ENCODE peak calls at places on chromosomes 12 and 14, in nine cellular contexts. V, X, H, M, J, W, S, N and P are unnamed samples.

GRCh38 chr14:59629384-59630158 is 53.0 kb upstream of the CCDC175 start:
- DNase-seq in H (no peak), M (no peak), S (no peak), W (no peak), N (no peak), X (no peak), J (no peak), V (no peak), P (no peak)

GRCh38 chr12:114355389-114356088 is 50.4 kb downstream of the TBX5 start:
- DNase-seq in N (peak; percentile 54), M (no peak), S (no peak), X (peak; percentile 58), H (no peak), V (no peak), J (no peak), W (no peak), P (no peak)

GRCh38 chr12:27290501-27291168 is 42.0 kb upstream of the BMAL2 start:
- DNase-seq in V (no peak), W (no peak), X (no peak), S (no peak), H (no peak), M (no peak), J (no peak), N (no peak), P (no peak)

GRCh38 chr14:29799718-29800117 is 127.9 kb downstream of the PRKD1 start:
- DNase-seq in V (no peak), J (no peak), X (no peak), M (no peak), S (no peak), W (no peak), N (no peak), H (peak; percentile 31), P (no peak)

GRCh38 chr12:67893003-67893402 is 96.2 kb upstream of the IFNG-AS1 start:
- DNase-seq in H (no peak), J (no peak), W (no peak), S (no peak), V (no peak), X (no peak), M (no peak), N (no peak), P (no peak)

GRCh38 chr12:8668441-8668840 is 5.8 kb upstream of the MFAP5 start:
- DNase-seq in J (no peak), S (no peak), X (no peak), W (no peak), H (no peak), N (no peak), M (no peak), V (no peak), P (no peak)

GRCh38 chr12:94263011-94263786 is 114.8 kb downstream of the PLXNC1 start:
- DNase-seq in H (peak; percentile 43), X (no peak), N (no peak), V (peak; percentile 5), M (no peak), J (no peak), W (no peak), S (no peak), P (no peak)

GRCh38 chr12:106183735-106184134 is 45.0 kb upstream of the NUAK1 start:
- DNase-seq in H (no peak), X (no peak), J (no peak), N (no peak), V (no peak), S (no peak), M (no peak), W (no peak), P (no peak)

GRCh38 chr12:112011685-112012084 is 1.3 kb downstream of the TMEM116 start:
- DNase-seq in M (no peak), N (no peak), W (no peak), V (no peak), S (no peak), J (no peak), X (no peak), H (no peak), P (no peak)

GRCh38 chr12:123519151-123520001 is 14.1 kb downstream of the RILPL1 start:
- DNase-seq in V (peak; percentile 15), H (peak; percentile 91), M (no peak), X (peak; percentile 64), N (peak; percentile 20), J (no peak), S (peak; percentile 56), W (peak; percentile 30), P (peak; percentile 89)

GRCh38 chr12:121823727-121824115 is 19.9 kb downstream of the SETD1B start:
- DNase-seq in H (no peak), M (no peak), J (peak; percentile 25), W (no peak), S (no peak), X (no peak), V (no peak), N (no peak), P (no peak)

GRCh38 chr12:89783321-89784060 is 74.9 kb upstream of the ATP2B1 start:
- DNase-seq in M (no peak), X (peak; percentile 18), V (peak; percentile 59), H (no peak), N (peak; percentile 70), J (no peak), S (peak; percentile 67), W (peak; percentile 57), P (no peak)

GRCh38 chr14:21526672-21527319 is 650 bp upstream of the SALL2 start:
- DNase-seq in J (no peak), N (no peak), X (no peak), S (no peak), H (peak; percentile 40), W (no peak), V (no peak), M (no peak), P (no peak)

GRCh38 chr14:72916174-72916573 is 10.1 kb upstream of the DCAF4 start:
- DNase-seq in J (no peak), S (peak; percentile 20), W (no peak), X (peak; percentile 25), M (no peak), N (peak; percentile 33), V (no peak), H (no peak), P (no peak)

GRCh38 chr14:100285021-100285912 is 21.0 kb downstream of the SLC25A29 start:
- DNase-seq in M (no peak), X (peak; percentile 81), S (peak; percentile 32), H (peak; percentile 62), N (peak; percentile 84), V (peak; percentile 42), J (peak; percentile 80), W (peak; percentile 59), P (no peak)

GRCh38 chr14:77599894-77600293 is 16.5 kb downstream of the SPTLC2 start:
- DNase-seq in S (no peak), V (peak; percentile 38), J (no peak), M (no peak), H (no peak), X (no peak), W (no peak), N (no peak), P (no peak)

GRCh38 chr12:107337354-107338095 is 244.2 kb upstream of the CRY1 start:
- DNase-seq in H (no peak), W (peak; percentile 38), M (no peak), X (peak; percentile 51), J (no peak), N (peak; percentile 56), S (peak; percentile 79), V (peak; percentile 55), P (no peak)

GRCh38 chr12:12613334-12613733 is 1.7 kb downstream of the CREBL2 start:
- DNase-seq in H (no peak), X (no peak), J (no peak), M (no peak), V (peak; percentile 7), N (no peak), S (no peak), W (no peak), P (no peak)

GRCh38 chr12:125149160-125150108 is 84.2 kb downstream of the AACS start:
- DNase-seq in W (no peak), S (no peak), H (no peak), J (no peak), X (no peak), N (no peak), V (no peak), M (no peak), P (no peak)
- H3K4me3 ChIP-seq in W (no peak overlapping the region), S (no peak overlapping the region), H (no peak overlapping the region), J (no peak overlapping the region), X (no peak overlapping the region), N (no peak overlapping the region), V (no peak overlapping the region), M (no peak overlapping the region), P (no peak overlapping the region)

GRCh38 chr12:20189767-20190166 is 178.6 kb upstream of the PDE3A start:
- DNase-seq in W (no peak), S (no peak), H (no peak), M (no peak), J (no peak), V (no peak), N (no peak), X (no peak), P (no peak)

GRCh38 chr12:20199780-20200179 is 168.6 kb upstream of the PDE3A start:
- DNase-seq in S (no peak), X (no peak), H (no peak), V (no peak), W (no peak), M (no peak), J (no peak), N (no peak), P (no peak)

GRCh38 chr12:20196767-20197166 is 171.6 kb upstream of the PDE3A start:
- DNase-seq in V (no peak), M (no peak), S (no peak), N (no peak), W (no peak), J (no peak), H (no peak), X (no peak), P (no peak)

GRCh38 chr12:20188930-20189653 is 179.2 kb upstream of the PDE3A start:
- DNase-seq in X (no peak), M (no peak), N (no peak), S (no peak), V (no peak), W (no peak), J (no peak), H (no peak), P (no peak)

GRCh38 chr12:20194171-20194570 is 174.2 kb upstream of the PDE3A start:
- DNase-seq in V (peak; percentile 42), S (peak; percentile 17), X (peak; percentile 48), J (no peak), M (no peak), W (peak; percentile 54), N (peak; percentile 55), H (no peak), P (no peak)
- TF ChIP-seq CTCF in V (peak; percentile 51), S (no peak), X (peak; percentile 18), J (no peak), M (peak; percentile 43), W (peak; percentile 51), N (peak; percentile 46), H (no peak), P (peak; percentile 55)

GRCh38 chr12:4809449-4810218 is 89.4 kb downstream of the GALNT8 start:
- DNase-seq in X (no peak), M (no peak), W (no peak), V (no peak), J (no peak), S (no peak), H (no peak), N (peak; percentile 11), P (no peak)
- H3K4me3 ChIP-seq in X (no peak overlapping the region), M (no peak overlapping the region), W (no peak overlapping the region), V (peak overlapping the region; percentile 22), J (no peak overlapping the region), S (no peak overlapping the region), H (no peak overlapping the region), N (no peak overlapping the region), P (peak overlapping the region; percentile 54)

DNA sequence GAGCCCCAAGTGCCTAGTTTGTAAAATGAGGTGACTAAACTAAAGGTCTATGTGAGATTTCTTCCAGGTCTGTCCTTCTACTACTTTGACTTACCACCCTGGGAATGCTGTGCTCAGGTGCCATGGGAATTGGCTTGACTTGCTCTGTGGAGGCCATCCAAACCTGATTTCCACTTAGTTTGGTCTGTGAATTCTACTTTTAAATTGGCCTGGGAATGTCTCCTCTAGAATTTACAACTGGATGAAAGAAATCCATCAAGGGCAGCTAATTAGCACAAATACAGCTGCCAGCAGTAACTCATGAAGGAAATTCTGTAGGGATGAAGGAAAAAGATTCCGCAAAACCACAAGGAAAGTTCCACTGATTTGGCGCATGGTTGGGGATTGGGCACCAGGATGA is 31.7 kb upstream of the FRMD6 start:
- DNase-seq in J (no peak), V (no peak), M (no peak), N (no peak), X (no peak), H (no peak), W (no peak), S (no peak), P (no peak)
- TF ChIP-seq CTCF in J (no peak), V (no peak), M (no peak), N (no peak), X (no peak), H (no peak), W (no peak), S (no peak), P (no peak)